ENCODE peak calls at places on chromosomes 11 and 22, in ten cellular contexts. H, G, J, D, M, R, X, K, V and O are unnamed samples.

GRCh38 chr11:3627291-3627690 is 14.5 kb downstream of the ART5 start:
- DNase-seq in H (no peak), G (no peak), J (no peak), D (no peak), M (no peak), R (peak; percentile 66), X (no peak), K (peak; percentile 55), V (no peak), O (no peak)

GRCh38 chr11:62922653-62923371 is 1.6 kb upstream of the CHRM1 start:
- DNase-seq in H (no peak), G (no peak), J (no peak), D (no peak), M (no peak), R (peak; percentile 25), X (no peak), K (no peak), V (no peak), O (no peak)

GRCh38 chr11:134364261-134364660 is 32.5 kb downstream of the GLB1L2 start:
- DNase-seq in H (no peak), G (no peak), J (no peak), D (no peak), M (no peak), R (no peak), X (no peak), K (no peak), V (no peak), O (no peak)

GRCh38 chr11:88402192-88402715 is 64.7 kb upstream of the CTSC start:
- DNase-seq in H (no peak), G (no peak), J (no peak), D (no peak), M (no peak), R (peak; percentile 80), X (no peak), K (peak; percentile 93), V (no peak), O (no peak)

GRCh38 chr11:121473064-121473777 is 20.5 kb upstream of the SORL1-AS1 start:
- DNase-seq in H (no peak), G (no peak), J (no peak), D (no peak), M (no peak), R (peak; percentile 34), X (no peak), K (no peak), V (no peak), O (no peak)

GRCh38 chr11:116467809-116468208 is 305.0 kb downstream of the BUD13 start:
- DNase-seq in H (no peak), G (no peak), J (no peak), D (no peak), M (no peak), R (no peak), X (no peak), K (no peak), V (no peak), O (no peak)

GRCh38 chr11:68315581-68315920 is 3.2 kb downstream of the LRP5 start:
- DNase-seq in H (peak; percentile 56), G (no peak), J (no peak), D (no peak), M (no peak), R (no peak), X (no peak), K (no peak), V (no peak), O (no peak)

GRCh38 chr11:8248786-8249185 is 14.9 kb downstream of the LMO1 start:
- DNase-seq in H (no peak), G (no peak), J (no peak), D (no peak), M (no peak), R (no peak), X (no peak), K (no peak), V (no peak), O (no peak)

GRCh38 chr22:39967996-39968968 is 8.1 kb downstream of the TMA7B start:
- DNase-seq in H (peak; percentile 60), G (no peak), J (no peak), D (no peak), M (no peak), R (no peak), X (no peak), K (peak; percentile 19), V (no peak), O (no peak)

GRCh38 chr11:2369320-2369719 is 7.8 kb upstream of the CD81 start:
- DNase-seq in H (no peak), G (no peak), J (no peak), D (no peak), M (no peak), R (no peak), X (no peak), K (no peak), V (no peak), O (no peak)

GRCh38 chr11:10208045-10208674 is 85.9 kb downstream of the SBF2 start:
- DNase-seq in H (no peak), G (no peak), J (peak; percentile 53), D (peak; percentile 2), M (peak; percentile 23), R (peak; percentile 70), X (no peak), K (peak; percentile 66), V (no peak), O (no peak)

GRCh38 chr11:91981995-91982394 is 242.6 kb upstream of the FAT3 start:
- DNase-seq in H (no peak), G (no peak), J (no peak), D (no peak), M (no peak), R (peak; percentile 92), X (no peak), K (peak; percentile 70), V (no peak), O (no peak)

GRCh38 chr11:26820739-26821138 is 98.9 kb upstream of the SLC5A12 start:
- DNase-seq in H (no peak), G (no peak), J (no peak), D (no peak), M (no peak), R (peak; percentile 86), X (no peak), K (peak; percentile 94), V (no peak), O (no peak)

GRCh38 chr11:81874627-81875026 is 859.0 kb downstream of the FAM181B start:
- DNase-seq in H (no peak), G (no peak), J (no peak), D (no peak), M (no peak), R (no peak), X (no peak), K (no peak), V (no peak), O (no peak)